ENCODE peak calls at places on chromosomes 12 and 14, in nine cellular contexts. E is hypothalamus; K is stimulated activated naive CD8-positive, alpha-beta T cell treated with anti-CD3 and anti-CD28 coated beads, Interleukin-15, amount 100 ng/mL, for 72 hours; S is AG04450; F is lower lobe of right lung; I is HL-60; O is NAMALWA; V is tibial artery; C is tibial nerve. B is an unnamed sample.

GRCh38 chr12:12810507-12811143 is 2.5 kb upstream of the DDX47 start:
- DNase-seq in F (no peak), V (no peak), S (no peak), K (no peak), C (no peak), O (no peak), I (no peak), E (no peak), B (no peak)

GRCh38 chr14:89767861-89768268 is 186.7 kb downstream of the EFCAB11 start:
- DNase-seq in O (peak), I (no peak), E (no peak), K (peak), C (no peak), S (no peak), V (no peak), F (no peak), B (peak)

GRCh38 chr12:52526511-52526951 is 6.3 kb upstream of the KRT5 start:
- DNase-seq in V (peak), F (no peak), O (no peak), I (no peak), C (no peak), S (no peak), K (no peak), E (no peak), B (no peak)

GRCh38 chr12:53325539-53326061 is 4.2 kb upstream of the AAAS start:
- DNase-seq in V (no peak), F (peak), S (no peak), O (no peak), E (peak), C (no peak), I (no peak), K (peak), B (no peak)

GRCh38 chr12:106790020-106790419 is 15.5 kb downstream of the RIC8B start:
- DNase-seq in S (no peak), C (no peak), V (no peak), K (no peak), I (no peak), E (no peak), O (peak), F (no peak), B (no peak)

GRCh38 chr12:56448860-56449621 is at the start of gene TIMELESS:
- DNase-seq in S (peak), O (peak), F (peak), C (peak), I (peak), E (peak), V (peak), K (peak), B (peak)

GRCh38 chr12:100995201-100995600 is 200.6 kb downstream of the ANO4 start:
- DNase-seq in I (no peak), V (no peak), E (no peak), O (no peak), S (no peak), F (no peak), K (no peak), C (no peak), B (no peak)

GRCh38 chr12:122182887-122183587 is at the start of gene LRRC43:
- DNase-seq in I (peak), C (no peak), E (no peak), S (no peak), O (peak), K (peak), V (no peak), F (peak), B (no peak)

GRCh38 chr14:45249847-45250575 is 3.0 kb downstream of the MIS18BP1 start:
- DNase-seq in S (peak), E (no peak), K (no peak), I (no peak), F (no peak), V (no peak), O (peak), C (peak), B (peak)

GRCh38 chr12:109779382-109779781 is 53.8 kb downstream of the TRPV4 start:
- DNase-seq in I (no peak), E (no peak), O (peak), V (no peak), S (no peak), F (peak), K (no peak), C (no peak), B (peak)

GRCh38 chr12:127494961-127495915 is 771.7 kb upstream of the TMEM132C start:
- DNase-seq in F (no peak), O (no peak), V (no peak), I (no peak), C (no peak), K (no peak), E (no peak), S (no peak), B (no peak)

GRCh38 chr12:18653465-18653864 is 84.3 kb downstream of the PLCZ1 start:
- DNase-seq in I (no peak), K (no peak), F (no peak), C (no peak), S (no peak), V (no peak), O (no peak), E (no peak), B (no peak)

GRCh38 chr14:61854898-61855297 is 92.7 kb downstream of the SNAPC1 start:
- DNase-seq in O (no peak), F (no peak), K (no peak), I (no peak), S (no peak), V (no peak), E (no peak), C (no peak), B (no peak)

GRCh38 chr14:54189358-54190354 is 207.2 kb upstream of the CDKN3 start:
- DNase-seq in F (no peak), E (no peak), I (no peak), S (no peak), V (no peak), K (no peak), C (no peak), O (no peak), B (no peak)

B was measured in AML-193.